ENCODE peak calls at places on chromosome 18, in four cellular contexts. M is GM23338, W is OCI-LY7, L is SK-N-SH. E is an unnamed sample. For H3K4me1, the result is how much of the 10 kb centered on the place peaks cover.

GRCh38 chr18:10076502-10077030 is 162.8 kb downstream of the VAPA start:
- DNase-seq in L (no peak), M (no peak), W (no peak), E (no peak)

GRCh38 chr18:23824235-23824634 is 135.0 kb downstream of the LAMA3 start:
- DNase-seq in L (no peak), W (peak), M (no peak), E (no peak)

GRCh38 chr18:6626457-6626856 is 103.1 kb upstream of the ARHGAP28 start:
- DNase-seq in M (no peak), W (no peak), L (no peak), E (no peak)

GRCh38 chr18:47953471-47953931 is 23.0 kb upstream of the SMAD2 start:
- DNase-seq in L (no peak), M (peak), W (peak), E (peak)

GRCh38 chr18:3525870-3526420 is 76.0 kb downstream of the TGIF1 start:
- DNase-seq in W (no peak), M (no peak), L (no peak), E (no peak)

GRCh38 chr18:32530947-32531651 is 60.4 kb upstream of the GAREM1 start:
- DNase-seq in W (no peak), L (no peak), M (no peak), E (no peak)

GRCh38 chr18:25279556-25279955 is 72.4 kb downstream of the ZNF521 start:
- DNase-seq in W (no peak), L (no peak), M (no peak), E (no peak)

GRCh38 chr18:31154186-31154585 is 8.5 kb downstream of the DSC1 start:
- DNase-seq in M (no peak), W (no peak), L (no peak), E (no peak)

GRCh38 chr18:34707670-34708069 is 2.4 kb upstream of the DTNA start:
- DNase-seq in W (no peak), M (peak), L (no peak), E (peak)

GRCh38 chr18:30987479-30988241 is 54.9 kb downstream of the DSC3 start:
- DNase-seq in M (no peak), W (no peak), L (no peak), E (no peak)

GRCh38 chr18:67600181-67600631 is 83.7 kb upstream of the DSEL start:
- DNase-seq in W (no peak), M (no peak), L (peak), E (no peak)

GRCh38 chr18:11989966-11990380 is 8.7 kb downstream of the IMPA2 start:
- DNase-seq in L (no peak), W (no peak), M (peak), E (peak)

GRCh38 chr18:11992096-11992785 is 10.9 kb downstream of the IMPA2 start:
- DNase-seq in L (no peak), M (no peak), W (no peak), E (no peak)

GRCh38 chr18:11990541-11990940 is 9.2 kb downstream of the IMPA2 start:
- DNase-seq in L (no peak), W (no peak), M (no peak), E (no peak)

GRCh38 chr18:11989174-11989573 is 7.9 kb downstream of the IMPA2 start:
- DNase-seq in L (no peak), M (no peak), W (no peak), E (no peak)

GRCh38 chr18:11991021-11991770 is 9.9 kb downstream of the IMPA2 start:
- DNase-seq in W (no peak), M (no peak), L (no peak), E (no peak)
- H3K4me1 ChIP-seq in W (under half), M (under half), L (under half), E (under half)

GRCh38 chr18:55163550-55163949 is 204.3 kb upstream of the CCDC68 start:
- DNase-seq in L (no peak), M (no peak), W (no peak), E (no peak)
- TF ChIP-seq EZH2phosphoT487 in L (no peak), M (no peak), W (no peak), E (no peak)

DNA sequence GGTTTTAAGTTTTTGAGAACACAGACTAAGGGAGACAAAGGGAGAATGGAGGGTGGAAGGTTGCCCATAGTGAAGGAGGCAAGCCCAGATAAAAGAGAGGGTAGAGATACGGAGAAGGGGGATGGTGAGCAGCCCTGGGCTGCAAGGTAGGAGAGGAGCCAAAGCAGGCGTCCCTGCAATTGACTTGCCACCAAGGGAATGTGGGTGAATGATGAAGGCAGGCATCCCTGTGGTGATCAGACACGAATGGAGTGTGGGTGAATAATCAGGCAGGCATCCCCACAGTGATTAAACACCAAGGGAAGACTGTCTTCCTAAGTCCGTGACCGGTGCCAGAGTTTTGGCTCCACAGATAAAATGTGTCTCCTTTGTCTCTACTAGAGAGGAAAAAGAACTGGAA is 16.5 kb upstream of the ALPK2 start:
- DNase-seq in L (no peak), W (no peak), M (no peak), E (no peak)
- H3K4me1 ChIP-seq in L (under half), W (under half), M (under half), E (under half)

DNA sequence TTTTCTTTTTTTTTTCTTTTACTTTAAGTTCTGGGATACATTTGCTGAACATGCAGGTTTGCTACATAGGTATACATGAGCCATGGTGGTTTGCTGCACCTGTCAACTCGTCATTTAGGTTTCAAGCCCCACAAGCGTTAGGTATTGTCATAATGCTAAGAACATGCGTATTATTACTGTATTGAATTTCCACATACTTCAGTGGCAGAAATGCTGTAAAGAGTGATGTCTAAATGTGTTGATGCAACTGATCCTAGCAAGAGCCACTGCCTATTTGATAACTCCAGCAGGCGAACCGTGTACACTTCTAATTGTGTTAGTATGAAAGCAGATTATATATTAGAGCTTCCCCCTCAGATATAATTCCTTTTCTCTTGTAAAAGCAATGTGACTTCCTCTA is 279.8 kb downstream of the GALR1 start:
- DNase-seq in W (no peak), M (no peak), L (no peak), E (no peak)
- TF ChIP-seq EZH2phosphoT487 in W (no peak), M (no peak), L (no peak), E (no peak)

GRCh38 chr18:80247403-80247916 is at the start of gene PARD6G:
- DNase-seq in L (peak), M (peak), W (peak), E (peak)

GRCh38 chr18:80245781-80246655 is 1.3 kb downstream of the PARD6G start:
- DNase-seq in L (peak), M (peak), W (no peak), E (peak)

GRCh38 chr18:80249217-80250093 is 2.1 kb upstream of the PARD6G start:
- DNase-seq in W (no peak), M (no peak), L (no peak), E (no peak)

GRCh38 chr18:80244956-80245730 is 2.2 kb downstream of the PARD6G start:
- DNase-seq in M (no peak), W (no peak), L (no peak), E (no peak)

GRCh38 chr18:80246656-80247402 is 485 bp downstream of the PARD6G start:
- DNase-seq in W (no peak), L (peak), M (peak), E (peak)
- H3K4me1 ChIP-seq in W (under half), L (under half), M (under half), E (under half)

E was measured in neural progenitor cell.